ENCODE peak calls at places on chromosomes 6 and 20, in four cellular contexts. B, N, W and R are unnamed samples.

GRCh38 chr6:142296975-142297604 is 4.7 kb upstream of the ADGRG6 start:
- DNase-seq in B (no peak), N (no peak), W (no peak), R (no peak)

GRCh38 chr6:27392623-27393022 is 4.1 kb downstream of the ZNF391 start:
- DNase-seq in B (no peak), N (no peak), W (no peak), R (no peak)

GRCh38 chr6:39056191-39056590 is 7.6 kb downstream of the GLP1R start:
- DNase-seq in B (no peak), N (no peak), W (no peak), R (no peak)

GRCh38 chr6:155075938-155076337 is 80.8 kb downstream of the TIAM2 start:
- DNase-seq in B (no peak), N (no peak), W (no peak), R (no peak)

GRCh38 chr20:15487030-15487429 is 1086.2 kb downstream of the KIF16B start:
- DNase-seq in B (no peak), N (no peak), W (no peak), R (no peak)

GRCh38 chr6:54716869-54717268 is 129.7 kb upstream of the FAM83B start:
- DNase-seq in B (no peak), N (no peak), W (no peak), R (no peak)

GRCh38 chr6:122372647-122373046 is 26.8 kb upstream of the HSF2 start:
- DNase-seq in B (no peak), N (no peak), W (no peak), R (no peak)

GRCh38 chr20:3454821-3455220 is 16.0 kb upstream of the ATRN start:
- DNase-seq in B (no peak), N (no peak), W (no peak), R (no peak)

GRCh38 chr6:135182120-135182992 is 1.2 kb downstream of the MYB start:
- DNase-seq in B (no peak), N (peak), W (peak), R (no peak)

GRCh38 chr6:94859924-94860323 is 717.4 kb upstream of the MANEA start:
- DNase-seq in B (no peak), N (no peak), W (no peak), R (no peak)